ENCODE peak calls at places on chromosomes 11 and 22, in seven cellular contexts. One of them, this sample, is unnamed.

GRCh38 chr22:32083814-32084213 is 40.8 kb downstream of the SLC5A1 start:
- DNase-seq in Calu3: no peak
- DNase-seq in GM03348: no peak
- DNase-seq in Karpas-422: no peak
- DNase-seq in WTC11: no peak
- DNase-seq in A172: no peak
- DNase-seq in transverse colon: no peak
- DNase-seq in this sample: no peak

GRCh38 chr11:134510171-134510570 is 98.1 kb upstream of the B3GAT1 start:
- DNase-seq in A172: no peak
- DNase-seq in Karpas-422: no peak
- DNase-seq in transverse colon: no peak
- DNase-seq in Calu3: no peak
- DNase-seq in WTC11: no peak
- DNase-seq in GM03348: no peak
- DNase-seq in this sample: no peak

GRCh38 chr22:49236541-49237075 is 591.1 kb downstream of the BRD1 start:
- DNase-seq in WTC11: no peak
- DNase-seq in Karpas-422: no peak
- DNase-seq in Calu3: no peak
- DNase-seq in A172: no peak
- DNase-seq in transverse colon: no peak
- DNase-seq in GM03348: no peak
- DNase-seq in this sample: no peak

GRCh38 chr11:26243426-26243825 is 88.5 kb upstream of the ANO3 start:
- DNase-seq in transverse colon: no peak
- DNase-seq in Karpas-422: no peak
- DNase-seq in A172: no peak
- DNase-seq in GM03348: no peak
- DNase-seq in WTC11: no peak
- DNase-seq in Calu3: no peak
- DNase-seq in this sample: no peak

GRCh38 chr11:22192289-22192641 is 620 bp upstream of the ANO5 start:
- DNase-seq in Karpas-422: no peak
- DNase-seq in A172: no peak
- DNase-seq in Calu3: peak; percentile 38
- DNase-seq in WTC11: peak; percentile 63
- DNase-seq in GM03348: peak; percentile 4
- DNase-seq in transverse colon: peak; percentile 43
- DNase-seq in this sample: no peak

GRCh38 chr11:72609045-72609444 is 65.2 kb downstream of the PDE2A start:
- DNase-seq in transverse colon: no peak
- DNase-seq in Calu3: no peak
- DNase-seq in A172: no peak
- DNase-seq in GM03348: peak; percentile 62
- DNase-seq in WTC11: no peak
- DNase-seq in Karpas-422: peak; percentile 80
- DNase-seq in this sample: no peak

GRCh38 chr11:71565263-71565662 is at the start of gene KRTAP5-10:
- DNase-seq in WTC11: no peak
- DNase-seq in Karpas-422: no peak
- DNase-seq in A172: no peak
- DNase-seq in GM03348: no peak
- DNase-seq in transverse colon: no peak
- DNase-seq in Calu3: no peak
- DNase-seq in this sample: no peak

GRCh38 chr22:26756675-26757293 is 99.4 kb downstream of the MIAT start:
- DNase-seq in Calu3: peak; percentile 73
- DNase-seq in Karpas-422: peak; percentile 71
- DNase-seq in GM03348: peak; percentile 91
- DNase-seq in A172: peak; percentile 41
- DNase-seq in WTC11: peak; percentile 73
- DNase-seq in transverse colon: peak; percentile 59
- DNase-seq in this sample: peak; percentile 60

GRCh38 chr11:66111158-66111557 is 41.1 kb downstream of the PACS1 start:
- DNase-seq in Karpas-422: no peak
- DNase-seq in WTC11: no peak
- DNase-seq in Calu3: no peak
- DNase-seq in GM03348: no peak
- DNase-seq in transverse colon: no peak
- DNase-seq in A172: no peak
- DNase-seq in this sample: no peak

GRCh38 chr22:25488244-25489020 is 76.0 kb upstream of the GRK3 start:
- DNase-seq in A172: peak; percentile 77
- DNase-seq in transverse colon: peak; percentile 41
- DNase-seq in Calu3: peak; percentile 86
- DNase-seq in WTC11: no peak
- DNase-seq in GM03348: peak; percentile 27
- DNase-seq in Karpas-422: no peak
- DNase-seq in this sample: peak; percentile 17

GRCh38 chr22:41431656-41432055 is 14.9 kb downstream of the TOB2 start:
- DNase-seq in GM03348: no peak
- DNase-seq in Calu3: no peak
- DNase-seq in A172: no peak
- DNase-seq in transverse colon: no peak
- DNase-seq in WTC11: no peak
- DNase-seq in Karpas-422: no peak
- DNase-seq in this sample: no peak

GRCh38 chr11:133835258-133836075 is 9.8 kb downstream of the SPATA19 start:
- DNase-seq in GM03348: peak; percentile 36
- DNase-seq in Calu3: peak; percentile 52
- DNase-seq in A172: peak; percentile 63
- DNase-seq in WTC11: peak; percentile 72
- DNase-seq in Karpas-422: peak; percentile 65
- DNase-seq in transverse colon: no peak
- DNase-seq in this sample: no peak

GRCh38 chr11:112334381-112334780 is 73.7 kb upstream of the PLET1 start:
- DNase-seq in transverse colon: no peak
- DNase-seq in Calu3: no peak
- DNase-seq in GM03348: no peak
- DNase-seq in Karpas-422: no peak
- DNase-seq in A172: no peak
- DNase-seq in WTC11: no peak
- DNase-seq in this sample: no peak

GRCh38 chr22:48944756-48945620 is 882.7 kb downstream of the BRD1 start:
- DNase-seq in Calu3: no peak
- DNase-seq in transverse colon: peak; percentile 3
- DNase-seq in Karpas-422: no peak
- DNase-seq in WTC11: no peak
- DNase-seq in A172: no peak
- DNase-seq in GM03348: no peak
- DNase-seq in this sample: no peak

GRCh38 chr11:71305451-71306125 is 53.2 kb upstream of the SHANK2 start:
- DNase-seq in Calu3: no peak
- DNase-seq in transverse colon: no peak
- DNase-seq in Karpas-422: no peak
- DNase-seq in GM03348: peak; percentile 1
- DNase-seq in WTC11: no peak
- DNase-seq in A172: no peak
- DNase-seq in this sample: no peak

GRCh38 chr11:3867209-3868071 is 12.0 kb downstream of the STIM1 start:
- DNase-seq in transverse colon: no peak
- DNase-seq in A172: no peak
- DNase-seq in Karpas-422: no peak
- DNase-seq in Calu3: no peak
- DNase-seq in WTC11: no peak
- DNase-seq in GM03348: no peak
- DNase-seq in this sample: no peak

GRCh38 chr11:11409916-11410315 is 56.9 kb upstream of the CSNK2A3 start:
- DNase-seq in Calu3: no peak
- DNase-seq in transverse colon: peak; percentile 23
- DNase-seq in A172: no peak
- DNase-seq in GM03348: no peak
- DNase-seq in WTC11: no peak
- DNase-seq in Karpas-422: no peak
- DNase-seq in this sample: no peak

GRCh38 chr11:70233962-70234361 is 30.9 kb downstream of the FADD start:
- DNase-seq in GM03348: no peak
- DNase-seq in A172: no peak
- DNase-seq in transverse colon: no peak
- DNase-seq in WTC11: no peak
- DNase-seq in Calu3: no peak
- DNase-seq in Karpas-422: no peak
- DNase-seq in this sample: no peak

GRCh38 chr22:50403701-50404101 is 60.6 kb downstream of the PPP6R2 start:
- DNase-seq in A172: no peak
- DNase-seq in WTC11: no peak
- DNase-seq in transverse colon: peak; percentile 56
- DNase-seq in Calu3: no peak
- DNase-seq in GM03348: no peak
- DNase-seq in Karpas-422: no peak
- DNase-seq in this sample: peak; percentile 49

GRCh38 chr11:111327908-111328624 is 29.7 kb downstream of the POU2AF3 start:
- DNase-seq in Calu3: peak; percentile 65
- DNase-seq in Karpas-422: peak; percentile 99
- DNase-seq in A172: no peak
- DNase-seq in transverse colon: no peak
- DNase-seq in GM03348: no peak
- DNase-seq in WTC11: no peak
- DNase-seq in this sample: no peak

GRCh38 chr11:933002-933820 is 7.5 kb downstream of the AP2A2 start:
- DNase-seq in transverse colon: no peak
- DNase-seq in A172: no peak
- DNase-seq in GM03348: no peak
- DNase-seq in WTC11: no peak
- DNase-seq in Karpas-422: no peak
- DNase-seq in Calu3: no peak
- DNase-seq in this sample: no peak

GRCh38 chr11:29448246-29448877 is 568.5 kb downstream of the KCNA4 start:
- DNase-seq in Karpas-422: peak; percentile 66
- DNase-seq in transverse colon: no peak
- DNase-seq in Calu3: no peak
- DNase-seq in A172: peak; percentile 28
- DNase-seq in GM03348: peak; percentile 55
- DNase-seq in WTC11: peak; percentile 13
- DNase-seq in this sample: no peak

This sample was measured in tibial nerve.